ENCODE peak calls at places on chromosomes 5 and 9, in ten cellular contexts. C, A, J, V, F, Q, B, W, E and U are unnamed samples.

GRCh38 chr9:14251146-14252071 is 62.5 kb downstream of the NFIB start:
- DNase-seq in C (peak), A (no peak), J (peak), V (no peak), F (no peak), Q (peak), B (peak), W (peak), E (peak), U (no peak)

GRCh38 chr5:121949885-121950284 is 11.9 kb upstream of the SRFBP1 start:
- DNase-seq in C (peak), A (no peak), J (peak), V (no peak), F (no peak), Q (peak), B (no peak), W (peak), E (peak), U (no peak)

GRCh38 chr9:93133641-93134017 is 422 bp downstream of the NINJ1 start:
- DNase-seq in C (peak), A (peak), J (peak), V (no peak), F (peak), Q (peak), B (peak), W (peak), E (peak), U (peak)

GRCh38 chr5:68320094-68320986 is 104.8 kb downstream of the PIK3R1 start:
- DNase-seq in C (no peak), A (no peak), J (no peak), V (no peak), F (no peak), Q (no peak), B (no peak), W (no peak), E (no peak), U (no peak)

GRCh38 chr5:34529581-34530331 is 126.4 kb upstream of the RAI14 start:
- DNase-seq in C (peak), A (no peak), J (no peak), V (no peak), F (no peak), Q (no peak), B (no peak), W (no peak), E (no peak), U (no peak)

GRCh38 chr9:93143830-93144530 is 9.9 kb upstream of the NINJ1 start:
- DNase-seq in C (no peak), A (no peak), J (peak), V (no peak), F (no peak), Q (no peak), B (no peak), W (peak), E (no peak), U (no peak)

GRCh38 chr5:149434162-149435014 is 55.3 kb upstream of the IL17B start:
- DNase-seq in C (peak), A (no peak), J (peak), V (peak), F (peak), Q (peak), B (no peak), W (peak), E (no peak), U (no peak)

GRCh38 chr5:110757118-110757729 is 18.4 kb downstream of the SLC25A46 start:
- DNase-seq in C (peak), A (no peak), J (peak), V (peak), F (no peak), Q (no peak), B (no peak), W (peak), E (no peak), U (no peak)

GRCh38 chr5:72541501-72542235 is 34.5 kb upstream of the ZNF366 start:
- DNase-seq in C (no peak), A (no peak), J (no peak), V (no peak), F (no peak), Q (no peak), B (no peak), W (no peak), E (no peak), U (no peak)

GRCh38 chr5:17373406-17374110 is 124.5 kb upstream of the TAF11L2 start:
- DNase-seq in C (no peak), A (no peak), J (no peak), V (no peak), F (no peak), Q (no peak), B (no peak), W (no peak), E (no peak), U (no peak)

GRCh38 chr5:42691413-42691861 is 65.2 kb upstream of the CCDC152 start:
- DNase-seq in C (no peak), A (no peak), J (no peak), V (no peak), F (no peak), Q (no peak), B (peak), W (no peak), E (no peak), U (no peak)

GRCh38 chr9:27436234-27436633 is 87.9 kb upstream of the IFNK start:
- DNase-seq in C (peak), A (no peak), J (peak), V (no peak), F (no peak), Q (no peak), B (no peak), W (no peak), E (peak), U (no peak)

GRCh38 chr5:71695069-71695468 is 24.0 kb upstream of the CARTPT start:
- DNase-seq in C (no peak), A (no peak), J (no peak), V (no peak), F (no peak), Q (no peak), B (no peak), W (no peak), E (no peak), U (no peak)

GRCh38 chr9:13580760-13581159 is 301.3 kb upstream of the MPDZ start:
- DNase-seq in C (no peak), A (no peak), J (no peak), V (no peak), F (no peak), Q (peak), B (no peak), W (no peak), E (no peak), U (no peak)

GRCh38 chr9:127723450-127723849 is 7.6 kb downstream of the TTC16 start:
- DNase-seq in C (no peak), A (no peak), J (no peak), V (no peak), F (no peak), Q (no peak), B (no peak), W (peak), E (no peak), U (no peak)

GRCh38 chr5:87137280-87137679 is 130.4 kb upstream of the RASA1 start:
- DNase-seq in C (no peak), A (no peak), J (no peak), V (no peak), F (no peak), Q (no peak), B (peak), W (no peak), E (no peak), U (no peak)

GRCh38 chr5:108379722-108380530 is 2.0 kb downstream of the FBXL17 start:
- DNase-seq in C (peak), A (no peak), J (no peak), V (no peak), F (no peak), Q (no peak), B (no peak), W (peak), E (no peak), U (no peak)

GRCh38 chr5:56595561-56595960 is 219.8 kb upstream of the MAP3K1 start:
- DNase-seq in C (no peak), A (no peak), J (no peak), V (no peak), F (no peak), Q (no peak), B (no peak), W (peak), E (no peak), U (no peak)

GRCh38 chr5:131394128-131394527 is 130.3 kb downstream of the CDC42SE2 start:
- DNase-seq in C (peak), A (no peak), J (peak), V (no peak), F (peak), Q (no peak), B (no peak), W (peak), E (peak), U (no peak)

GRCh38 chr5:126594676-126595485 is at the start of gene ALDH7A1:
- DNase-seq in C (peak), A (peak), J (peak), V (peak), F (peak), Q (peak), B (peak), W (peak), E (peak), U (peak)

GRCh38 chr5:11075010-11075860 is 314.2 kb upstream of the DAP start:
- DNase-seq in C (no peak), A (no peak), J (no peak), V (no peak), F (no peak), Q (peak), B (no peak), W (no peak), E (no peak), U (no peak)

GRCh38 chr5:106134549-106134948 is 1536.2 kb downstream of the EFNA5 start:
- DNase-seq in C (no peak), A (no peak), J (no peak), V (no peak), F (no peak), Q (no peak), B (no peak), W (no peak), E (no peak), U (no peak)

GRCh38 chr5:175873090-175873454 is 1.7 kb downstream of the CPLX2 start:
- DNase-seq in C (no peak), A (no peak), J (peak), V (no peak), F (no peak), Q (peak), B (no peak), W (no peak), E (no peak), U (no peak)

GRCh38 chr9:135151905-135152304 is 64.4 kb downstream of the OLFM1 start:
- DNase-seq in C (no peak), A (no peak), J (no peak), V (no peak), F (no peak), Q (no peak), B (no peak), W (no peak), E (no peak), U (no peak)

GRCh38 chr5:321726-322251 is 275 bp downstream of the AHRR start:
- DNase-seq in C (no peak), A (no peak), J (no peak), V (no peak), F (peak), Q (no peak), B (no peak), W (no peak), E (no peak), U (no peak)

GRCh38 chr5:32020271-32020670 is 153.8 kb downstream of the GOLPH3 start:
- DNase-seq in C (no peak), A (no peak), J (no peak), V (no peak), F (no peak), Q (no peak), B (no peak), W (no peak), E (no peak), U (no peak)

GRCh38 chr9:136339173-136339957 is 12.0 kb downstream of the GPSM1 start:
- DNase-seq in C (peak), A (no peak), J (peak), V (no peak), F (peak), Q (peak), B (peak), W (peak), E (peak), U (no peak)

GRCh38 chr5:86968311-86968753 is 299.4 kb upstream of the RASA1 start:
- DNase-seq in C (peak), A (no peak), J (peak), V (no peak), F (peak), Q (no peak), B (peak), W (peak), E (peak), U (no peak)

GRCh38 chr5:88660326-88660946 is 222.5 kb downstream of the MEF2C start:
- DNase-seq in C (peak), A (no peak), J (no peak), V (no peak), F (no peak), Q (no peak), B (no peak), W (peak), E (no peak), U (no peak)

GRCh38 chr9:95017661-95018060 is 291.2 kb downstream of the AOPEP start:
- DNase-seq in C (peak), A (no peak), J (no peak), V (no peak), F (no peak), Q (no peak), B (no peak), W (no peak), E (no peak), U (no peak)

GRCh38 chr9:110650261-110650660 is 18.3 kb upstream of the MUSK start:
- DNase-seq in C (peak), A (no peak), J (no peak), V (no peak), F (no peak), Q (no peak), B (no peak), W (peak), E (no peak), U (no peak)

GRCh38 chr5:179115845-179116524 is 55.8 kb downstream of the ZNF354C start:
- DNase-seq in C (no peak), A (no peak), J (no peak), V (no peak), F (no peak), Q (no peak), B (no peak), W (no peak), E (no peak), U (peak)

GRCh38 chr9:127898433-127899199 is 787 bp downstream of the ST6GALNAC6 start:
- DNase-seq in C (peak), A (no peak), J (peak), V (no peak), F (peak), Q (no peak), B (no peak), W (peak), E (peak), U (no peak)

GRCh38 chr5:171249460-171249859 is 59.6 kb upstream of the TLX3 start:
- DNase-seq in C (no peak), A (no peak), J (no peak), V (no peak), F (no peak), Q (no peak), B (no peak), W (no peak), E (no peak), U (no peak)

DNA sequence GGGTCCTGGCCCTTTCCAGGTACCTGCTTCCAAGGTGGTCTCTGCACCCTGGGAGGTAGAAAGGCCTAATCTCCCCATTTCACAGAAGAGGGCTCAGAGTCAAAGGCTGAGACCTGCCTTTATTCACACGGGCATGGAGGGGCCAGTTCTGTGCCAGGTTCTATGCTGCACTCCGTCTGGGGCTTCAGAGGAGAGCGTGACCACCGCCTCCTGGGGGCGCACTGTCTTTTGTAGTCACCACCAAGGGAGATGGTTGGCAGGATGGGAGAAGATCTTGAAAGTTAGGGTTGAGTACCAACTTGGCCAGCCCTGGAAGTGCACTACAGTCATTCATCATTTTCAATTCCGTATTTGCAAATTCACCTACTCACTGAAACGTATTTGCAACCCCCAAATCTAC is 23.7 kb upstream of the PRDM12 start:
- DNase-seq in C (no peak), A (no peak), J (no peak), V (no peak), F (no peak), Q (peak), B (no peak), W (no peak), E (no peak), U (no peak)
- TF ChIP-seq CTCF in C (no peak), A (no peak), J (no peak), V (no peak), F (no peak), Q (no peak), B (no peak), W (no peak), E (no peak), U (no peak)

DNA sequence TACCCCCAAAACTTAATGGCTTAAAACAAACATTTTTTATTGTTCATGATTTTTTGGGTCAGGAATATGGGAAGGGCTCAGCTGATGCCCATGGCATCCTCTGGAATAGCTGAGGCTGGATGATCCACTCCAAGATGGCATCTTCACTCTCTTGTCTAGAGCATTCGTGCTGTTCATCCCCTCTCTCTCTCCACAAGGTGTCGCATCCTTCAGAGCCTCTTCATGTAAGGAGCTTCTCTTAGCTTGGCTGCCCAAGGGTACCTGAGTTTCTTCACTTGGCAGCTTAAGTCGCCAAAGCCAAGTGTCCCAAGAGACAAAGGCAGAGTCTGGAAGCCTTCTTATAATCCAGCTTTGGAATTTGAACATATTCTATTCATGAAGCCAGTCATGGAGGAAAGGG is 294.7 kb downstream of the CHSY3 start:
- DNase-seq in C (peak), A (no peak), J (no peak), V (no peak), F (peak), Q (peak), B (no peak), W (peak), E (no peak), U (no peak)
- TF ChIP-seq CTCF in C (peak), A (no peak), J (no peak), V (peak), F (peak), Q (peak), B (no peak), W (peak), E (no peak), U (no peak)

GRCh38 chr5:113340537-113340936 is 94.3 kb downstream of the TSSK1B start:
- DNase-seq in C (no peak), A (no peak), J (no peak), V (no peak), F (no peak), Q (no peak), B (no peak), W (no peak), E (no peak), U (no peak)
- TF ChIP-seq CTCF in C (no peak), A (no peak), J (no peak), V (no peak), F (no peak), Q (no peak), B (no peak), W (no peak), E (no peak), U (peak)

GRCh38 chr5:162221884-162222283 is 154.3 kb downstream of the GABRG2 start:
- DNase-seq in C (no peak), A (no peak), J (no peak), V (no peak), F (no peak), Q (no peak), B (no peak), W (no peak), E (no peak), U (no peak)

GRCh38 chr5:162230348-162230747 is 162.8 kb downstream of the GABRG2 start:
- DNase-seq in C (no peak), A (no peak), J (no peak), V (no peak), F (no peak), Q (no peak), B (no peak), W (no peak), E (no peak), U (no peak)

GRCh38 chr5:162231522-162231921 is 163.9 kb downstream of the GABRG2 start:
- DNase-seq in C (peak), A (no peak), J (no peak), V (no peak), F (no peak), Q (no peak), B (no peak), W (no peak), E (no peak), U (no peak)

GRCh38 chr5:162227075-162227474 is 159.5 kb downstream of the GABRG2 start:
- DNase-seq in C (no peak), A (no peak), J (no peak), V (no peak), F (no peak), Q (peak), B (no peak), W (no peak), E (no peak), U (no peak)
- TF ChIP-seq CTCF in C (no peak), A (no peak), J (no peak), V (no peak), F (no peak), Q (peak), B (no peak), W (no peak), E (no peak), U (peak)

GRCh38 chr5:66658516-66658915 is 62.3 kb downstream of the MAST4 start:
- DNase-seq in C (no peak), A (no peak), J (no peak), V (no peak), F (no peak), Q (no peak), B (no peak), W (no peak), E (no peak), U (no peak)
- TF ChIP-seq CTCF in C (no peak), A (no peak), J (no peak), V (no peak), F (no peak), Q (no peak), B (no peak), W (no peak), E (no peak), U (no peak)

DNA sequence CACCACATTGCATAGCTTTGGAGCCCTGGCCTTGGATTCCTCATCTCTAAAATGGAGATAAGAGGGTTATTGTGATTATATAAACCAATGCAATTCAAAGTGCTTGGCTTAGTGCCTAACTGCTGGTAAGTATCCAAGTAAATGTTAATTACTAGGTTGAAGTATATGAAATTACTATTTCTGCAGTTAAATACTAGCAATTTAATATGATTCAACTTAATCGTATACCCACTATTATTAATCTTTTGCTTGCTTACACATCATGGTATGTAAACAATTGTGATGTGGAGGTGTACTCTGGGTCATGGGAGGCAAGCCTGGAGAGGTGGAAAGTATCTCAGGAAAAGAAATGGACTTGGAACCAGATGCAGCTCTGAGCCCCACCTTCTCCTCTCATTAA is 23.9 kb downstream of the NEUROG1 start:
- DNase-seq in C (no peak), A (no peak), J (no peak), V (no peak), F (no peak), Q (no peak), B (no peak), W (no peak), E (no peak), U (no peak)
- TF ChIP-seq CTCF in C (no peak), A (no peak), J (no peak), V (no peak), F (no peak), Q (no peak), B (no peak), W (no peak), E (no peak), U (no peak)